ENCODE peak calls at places on chromosomes 3 and 15, in six cellular contexts. W is B cell, X is upper lobe of right lung, D is hepatocyte, T is retinal pigment epithelial cell, G is AG09309. Q is an unnamed sample.

GRCh38 chr3:4520013-4520881 is 27.1 kb downstream of the ITPR1 start:
- DNase-seq in W (no peak), T (no peak), X (no peak), G (no peak), D (no peak), Q (no peak)

GRCh38 chr3:15295506-15295905 is 36.9 kb downstream of the SH3BP5 start:
- DNase-seq in G (no peak), D (no peak), T (peak), W (no peak), X (no peak), Q (peak)

GRCh38 chr15:56242576-56243116 is 1.0 kb downstream of the RFX7 start:
- DNase-seq in X (no peak), T (no peak), W (no peak), D (no peak), G (no peak), Q (no peak)

GRCh38 chr15:73325191-73325980 is 43.4 kb downstream of the HCN4 start:
- DNase-seq in W (peak), X (peak), G (no peak), D (no peak), T (no peak), Q (no peak)

GRCh38 chr3:13650210-13651056 is 101.5 kb downstream of the FBLN2 start:
- DNase-seq in G (peak), X (peak), W (peak), D (peak), T (no peak), Q (no peak)

GRCh38 chr15:72902245-72902928 is 118.8 kb upstream of the ADPGK start:
- DNase-seq in T (no peak), W (no peak), X (no peak), G (peak), D (peak), Q (peak)

GRCh38 chr3:157785071-157785826 is 282.0 kb upstream of the VEPH1 start:
- DNase-seq in T (peak), D (peak), X (no peak), G (peak), W (no peak), Q (peak)

GRCh38 chr3:72139316-72139715 is 354.4 kb upstream of the PROK2 start:
- DNase-seq in T (no peak), G (no peak), W (no peak), X (no peak), D (no peak), Q (no peak)

GRCh38 chr15:80665151-80665550 is 30.0 kb upstream of the ABHD17C start:
- DNase-seq in X (no peak), T (no peak), G (no peak), D (no peak), W (no peak), Q (no peak)

GRCh38 chr3:27105904-27106303 is 263.3 kb downstream of the NEK10 start:
- DNase-seq in T (no peak), D (peak), X (no peak), G (no peak), W (no peak), Q (no peak)

GRCh38 chr3:101676219-101676764 is 640 bp downstream of the ZBTB11 start:
- DNase-seq in T (peak), X (peak), G (peak), W (peak), D (peak), Q (peak)

GRCh38 chr15:46815765-46816164 is 901.5 kb upstream of the SEMA6D start:
- DNase-seq in W (no peak), X (no peak), D (peak), G (no peak), T (no peak), Q (no peak)

GRCh38 chr3:196082471-196082971 is 631 bp upstream of the TFRC start:
- DNase-seq in X (no peak), W (no peak), T (no peak), D (no peak), G (no peak), Q (no peak)

GRCh38 chr3:113441051-113441770 is at the start of gene CFAP44:
- DNase-seq in G (no peak), W (peak), T (peak), X (peak), D (peak), Q (peak)

DNA sequence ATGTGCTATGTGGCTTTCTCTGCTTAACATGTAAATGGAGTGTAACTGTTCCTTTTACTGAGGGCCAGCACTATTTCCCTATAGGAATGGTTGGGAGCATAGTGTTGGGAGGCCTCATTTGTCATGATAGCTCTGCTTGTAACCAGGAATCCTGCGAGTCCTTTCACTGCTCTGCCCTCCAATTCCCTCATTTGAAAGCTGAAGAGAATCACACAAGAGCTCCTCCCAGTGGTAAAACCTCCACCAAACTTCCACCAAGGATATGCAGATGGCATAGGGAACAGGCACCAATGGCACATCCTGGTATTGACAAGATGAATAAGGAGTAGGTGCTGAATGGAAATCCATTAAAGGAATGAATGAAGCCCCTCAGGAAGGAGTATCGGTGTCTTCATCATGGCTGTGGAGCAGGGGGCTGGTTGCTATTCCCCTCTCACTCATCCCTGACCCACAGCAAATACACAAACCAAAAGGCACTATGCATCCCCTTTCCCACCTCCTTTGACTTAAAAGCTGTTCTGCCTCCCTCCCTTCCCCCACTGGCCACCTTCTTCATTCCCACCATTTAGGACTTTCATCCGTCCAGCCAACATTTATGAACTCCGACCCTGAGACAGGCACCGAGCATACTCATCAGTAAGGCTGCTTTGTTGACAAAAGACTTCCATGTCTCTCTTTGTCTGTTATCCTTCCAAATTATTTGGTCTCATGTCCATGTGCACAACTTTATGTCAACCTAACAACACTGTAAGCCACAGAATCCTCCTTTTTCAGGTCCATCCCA is 560.8 kb downstream of the FOXP1 start:
- DNase-seq in G (no peak), W (no peak), X (no peak), T (no peak), D (no peak), Q (no peak)
- TF ChIP-seq CTCF in G (peak), W (no peak), X (peak), T (peak), D (peak), Q (peak)

GRCh38 chr3:127170794-127171193 is 22.1 kb upstream of the PRR23E start:
- DNase-seq in T (peak), D (peak), X (peak), W (no peak), G (peak), Q (peak)
- TF ChIP-seq CTCF in T (peak), D (no peak), X (no peak), W (no peak), G (peak), Q (no peak)

GRCh38 chr3:45442679-45443214 is 54.4 kb downstream of the LARS2 start:
- DNase-seq in D (no peak), G (no peak), X (no peak), T (no peak), W (no peak), Q (no peak)
- TF ChIP-seq CTCF in D (no peak), G (no peak), X (no peak), T (no peak), W (no peak), Q (no peak)

DNA sequence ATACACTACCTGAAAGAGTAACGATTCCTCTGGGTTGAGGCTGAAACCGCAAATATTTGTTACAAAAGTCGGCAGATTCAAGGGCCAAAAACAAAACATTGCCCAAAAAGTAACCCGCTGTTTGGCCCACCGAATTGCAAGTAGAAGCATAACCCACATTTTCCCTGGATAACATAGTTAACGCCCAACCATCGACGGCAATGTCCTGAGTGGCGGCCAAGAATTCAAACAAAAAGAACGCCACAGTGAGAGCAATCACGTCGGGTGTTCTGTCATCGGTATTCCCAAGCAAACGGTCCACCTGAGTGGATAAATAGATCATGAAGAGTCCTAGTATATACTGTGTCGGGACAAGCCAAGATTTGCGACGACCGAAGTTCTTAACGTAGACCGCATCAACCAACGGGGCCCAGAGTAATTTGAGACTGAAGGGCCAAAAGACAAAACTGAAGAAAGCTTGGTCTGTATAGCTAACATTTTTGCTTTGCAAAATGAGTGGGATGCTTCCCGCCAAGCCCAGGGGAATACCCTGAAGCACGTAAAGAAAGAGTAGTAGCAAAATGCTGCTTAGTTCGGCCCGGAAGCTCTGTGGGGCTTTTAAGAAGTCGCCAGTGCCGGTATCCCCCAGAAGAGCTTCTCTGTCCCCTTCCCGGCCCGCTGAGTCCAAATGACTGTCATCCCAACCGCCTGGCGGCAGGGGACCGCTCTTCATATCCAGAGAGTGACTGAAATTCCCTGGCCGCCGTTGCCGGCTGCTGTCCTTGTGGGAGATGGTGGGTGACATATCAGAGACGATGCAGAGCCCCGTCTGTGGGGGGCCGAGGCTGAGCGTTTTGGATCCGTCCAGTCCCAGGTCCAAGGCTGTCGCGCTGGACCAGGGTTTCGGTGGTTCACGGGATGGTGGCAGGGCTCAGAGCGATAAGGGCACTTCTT is 747 bp downstream of the SLC33A1 start:
- DNase-seq in D (peak), W (peak), X (peak), T (no peak), G (no peak), Q (no peak)
- TF ChIP-seq CTCF in D (peak), W (no peak), X (peak), T (peak), G (no peak), Q (no peak)

GRCh38 chr3:22885039-22885438 is 318.1 kb upstream of the UBE2E2 start:
- DNase-seq in X (no peak), D (no peak), T (no peak), W (no peak), G (no peak), Q (no peak)

GRCh38 chr3:22893001-22893400 is 310.1 kb upstream of the UBE2E2 start:
- DNase-seq in D (no peak), W (no peak), G (no peak), X (no peak), T (no peak), Q (no peak)

GRCh38 chr3:22886394-22886793 is 316.7 kb upstream of the UBE2E2 start:
- DNase-seq in W (no peak), T (no peak), X (no peak), G (no peak), D (no peak), Q (no peak)

GRCh38 chr3:22885574-22886348 is 317.4 kb upstream of the UBE2E2 start:
- DNase-seq in T (no peak), X (no peak), G (no peak), W (no peak), D (no peak), Q (no peak)

DNA sequence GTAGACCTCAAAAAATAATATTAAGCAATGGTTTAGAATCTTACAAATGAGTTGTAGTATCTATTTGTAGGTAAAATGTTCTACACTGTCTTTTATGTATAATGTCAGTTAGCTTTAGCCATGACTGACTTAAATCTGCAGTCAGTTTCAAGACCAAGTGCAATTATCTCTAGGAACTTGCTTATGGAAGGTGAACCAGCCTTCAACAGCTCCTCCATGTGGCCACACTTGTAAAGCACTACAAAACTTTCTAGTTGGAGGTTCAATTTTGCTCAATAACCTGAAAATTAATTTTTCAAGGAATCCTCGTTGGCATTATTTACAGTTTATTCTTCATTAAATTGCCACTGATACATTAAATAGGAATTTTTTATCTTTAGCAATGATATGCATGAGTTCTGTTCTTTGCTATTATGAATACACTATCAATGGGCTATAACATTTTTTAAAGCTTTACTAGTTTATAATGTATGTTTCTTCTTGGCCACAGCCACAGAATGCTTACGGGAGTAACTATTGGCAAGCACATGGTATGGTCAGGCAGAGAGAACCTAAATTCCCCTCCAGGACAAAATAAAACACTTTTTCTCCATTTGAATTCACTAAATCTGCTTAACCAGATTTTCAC is 315.3 kb upstream of the UBE2E2 start:
- DNase-seq in W (no peak), D (peak), T (peak), G (peak), X (no peak), Q (no peak)
- TF ChIP-seq CTCF in W (peak), D (peak), T (peak), G (peak), X (peak), Q (peak)

GRCh38 chr15:44682211-44682610 is 18.7 kb upstream of the SPG11 start:
- DNase-seq in W (no peak), G (no peak), X (no peak), D (no peak), T (no peak), Q (no peak)

GRCh38 chr15:44673639-44674038 is 10.2 kb upstream of the SPG11 start:
- DNase-seq in G (no peak), X (no peak), D (no peak), T (no peak), W (no peak), Q (no peak)

GRCh38 chr15:44675911-44676310 is 12.4 kb upstream of the SPG11 start:
- DNase-seq in X (no peak), D (no peak), T (no peak), W (no peak), G (no peak), Q (no peak)

GRCh38 chr15:44676676-44677075 is 13.2 kb upstream of the SPG11 start:
- DNase-seq in D (no peak), G (no peak), X (no peak), W (no peak), T (no peak), Q (no peak)
- TF ChIP-seq CTCF in D (no peak), G (no peak), X (no peak), W (no peak), T (no peak), Q (no peak)

GRCh38 chr3:171049831-171050444 is 23.4 kb upstream of the SLC2A2 start:
- DNase-seq in G (no peak), D (peak), T (no peak), W (peak), X (peak), Q (peak)
- TF ChIP-seq CTCF in G (peak), D (peak), T (peak), W (peak), X (peak), Q (peak)

DNA sequence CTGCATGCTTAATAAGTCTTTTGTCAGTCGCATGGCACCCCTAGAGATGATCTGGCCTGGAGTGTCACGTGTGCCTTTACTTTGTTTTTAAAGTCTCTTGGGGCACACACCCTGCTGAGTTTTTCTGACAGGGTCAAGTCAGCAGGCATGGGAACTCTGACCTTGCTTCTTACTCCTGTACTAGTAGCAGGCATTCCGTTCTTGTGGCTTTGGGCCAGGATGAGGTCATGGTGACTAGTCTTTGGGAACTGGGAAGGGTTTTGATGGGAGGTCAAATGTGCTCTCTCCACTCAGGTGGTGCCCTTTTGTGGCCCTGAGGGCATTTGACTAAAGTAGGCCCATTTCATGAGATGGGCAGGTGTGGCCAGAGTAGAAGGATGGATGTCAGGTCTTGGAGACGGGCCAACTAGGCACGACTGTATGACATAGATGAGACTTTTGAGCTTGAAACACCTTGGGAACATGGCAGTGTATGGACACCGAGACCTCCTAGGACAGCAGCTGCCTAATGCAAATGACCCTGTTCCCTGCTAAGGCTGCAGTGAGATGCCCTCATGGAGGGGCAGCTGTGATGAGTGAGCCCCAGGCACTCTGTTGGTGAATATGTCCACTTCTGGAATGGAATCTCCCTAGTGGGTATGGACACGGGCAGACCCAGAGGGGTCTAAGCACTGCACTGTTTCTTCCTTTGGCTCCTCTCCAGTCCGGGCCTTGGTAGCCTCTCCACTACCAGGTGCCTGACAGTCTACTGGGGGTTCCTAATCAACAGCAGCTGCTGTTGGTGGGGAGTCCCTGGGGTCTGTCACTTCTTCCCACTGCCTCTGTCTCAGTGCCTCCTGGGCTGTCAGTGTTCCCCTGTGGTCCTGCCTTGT is 16.4 kb downstream of the SRPRB start:
- DNase-seq in W (no peak), G (peak), X (no peak), T (no peak), D (peak), Q (no peak)
- TF ChIP-seq CTCF in W (no peak), G (peak), X (peak), T (peak), D (peak), Q (no peak)

GRCh38 chr3:141370065-141370533 is 1.8 kb downstream of the ZBTB38 start:
- DNase-seq in W (peak), G (peak), D (peak), X (no peak), T (peak), Q (peak)
- TF ChIP-seq CTCF in W (peak), G (no peak), D (peak), X (peak), T (peak), Q (peak)